ENCODE peak calls at places on chromosomes 6 and 20, in six cellular contexts. Q is stimulated activated CD8-positive, alpha-beta memory T cell treated with anti-CD3 and anti-CD28 coated beads, Interleukin-7, amount 100 ng/mL, for 4 hours; R is endodermal cell; E is foreskin melanocyte; A is hypothalamus; H is GM06990. O is an unnamed sample.

GRCh38 chr6:87756858-87757257 is 54.8 kb upstream of the AKIRIN2 start:
- DNase-seq in Q (peak; percentile 27), R (no peak), E (no peak), A (no peak), H (peak; percentile 89), O (no peak)

GRCh38 chr6:114342826-114343781 is at the start of gene HS3ST5:
- DNase-seq in Q (no peak), R (peak; percentile 95), E (peak; percentile 13), A (peak; percentile 53), H (peak; percentile 43), O (peak; percentile 66)

GRCh38 chr6:142693446-142693845 is 251.5 kb downstream of the HIVEP2 start:
- DNase-seq in Q (no peak), R (no peak), E (no peak), A (no peak), H (no peak), O (no peak)

GRCh38 chr20:24862186-24862585 is 86.9 kb upstream of the CST7 start:
- DNase-seq in Q (no peak), R (no peak), E (no peak), A (no peak), H (no peak), O (no peak)

GRCh38 chr20:48632017-48632824 is 195.6 kb downstream of the PREX1 start:
- DNase-seq in Q (no peak), R (no peak), E (no peak), A (no peak), H (no peak), O (no peak)

GRCh38 chr6:36442083-36442670 is 477 bp downstream of the PXT1 start:
- DNase-seq in Q (no peak), R (peak; percentile 48), E (no peak), A (no peak), H (no peak), O (no peak)

GRCh38 chr20:31860431-31861345 is 9.6 kb downstream of the DUSP15 start:
- DNase-seq in Q (no peak), R (peak; percentile 84), E (peak; percentile 52), A (no peak), H (no peak), O (no peak)

GRCh38 chr20:32702706-32703425 is 29.1 kb upstream of the C20orf203 start:
- DNase-seq in Q (no peak), R (peak; percentile 72), E (no peak), A (no peak), H (no peak), O (no peak)